ENCODE peak calls at places on chromosome 6, in four cellular contexts. I is B cell, W is NB4, S is cardiac septum. T is an unnamed sample.

GRCh38 chr6:169498887-169499513 is 202.8 kb downstream of the WDR27 start:
- DNase-seq in I (no peak), S (no peak), W (no peak), T (no peak)

GRCh38 chr6:24666097-24666615 is 543 bp downstream of the TDP2 start:
- DNase-seq in I (no peak), W (peak), S (peak), T (peak)

GRCh38 chr6:137237413-137238170 is 18.4 kb upstream of the IFNGR1 start:
- DNase-seq in S (no peak), W (no peak), I (no peak), T (no peak)

GRCh38 chr6:93238632-93239031 is 180.7 kb downstream of the EPHA7 start:
- DNase-seq in I (no peak), S (no peak), W (no peak), T (no peak)

GRCh38 chr6:26175428-26176181 is 88.4 kb downstream of the HFE start:
- DNase-seq in I (peak), W (peak), S (no peak), T (no peak)

GRCh38 chr6:138491020-138491419 is 8.3 kb downstream of the NHSL1 start:
- DNase-seq in W (no peak), I (no peak), S (no peak), T (no peak)

GRCh38 chr6:1190361-1190760 is 121.5 kb upstream of the FOXQ1 start:
- DNase-seq in I (no peak), S (no peak), W (no peak), T (no peak)

GRCh38 chr6:105359419-105360366 is 43.2 kb downstream of the PREP start:
- DNase-seq in I (no peak), W (no peak), S (no peak), T (no peak)

GRCh38 chr6:77653817-77654216 is 978 bp downstream of the MEI4 start:
- DNase-seq in I (no peak), S (no peak), W (no peak), T (no peak)

GRCh38 chr6:134288538-134289203 is 29.2 kb downstream of the SGK1 start:
- DNase-seq in I (peak), S (no peak), W (peak), T (no peak)

GRCh38 chr6:28315628-28316027 is 20.3 kb downstream of the ZSCAN31 start:
- DNase-seq in I (no peak), W (no peak), S (no peak), T (no peak)

GRCh38 chr6:43923376-43924221 is 153.6 kb downstream of the VEGFA start:
- DNase-seq in W (peak), S (no peak), I (no peak), T (no peak)

GRCh38 chr6:2899596-2899995 is 3.5 kb downstream of the SERPINB9 start:
- DNase-seq in S (peak), I (no peak), W (no peak), T (no peak)

GRCh38 chr6:150177260-150178246 is 34.7 kb downstream of the PPP1R14C start:
- DNase-seq in W (no peak), S (no peak), I (no peak), T (no peak)

T was measured in posterior cingulate gyrus.